ENCODE peak calls at places on chromosomes 11 and 22, in four cellular contexts. O, F, D and M are unnamed samples.

GRCh38 chr11:101439488-101439887 is 144.3 kb downstream of the TRPC6 start:
- DNase-seq in O (no peak), F (no peak), D (no peak), M (no peak)

GRCh38 chr11:101583180-101584128 is at the start of gene TRPC6:
- DNase-seq in O (no peak), F (peak), D (no peak), M (peak)

GRCh38 chr11:62120001-62120400 is 3.8 kb upstream of the INCENP start:
- DNase-seq in O (no peak), F (no peak), D (no peak), M (no peak)

GRCh38 chr22:49943771-49944398 is 16.7 kb upstream of the PIM3 start:
- DNase-seq in O (no peak), F (no peak), D (no peak), M (no peak)

GRCh38 chr22:41021039-41021654 is 70.0 kb downstream of the RBX1 start:
- DNase-seq in O (no peak), F (no peak), D (peak), M (peak)

GRCh38 chr11:47383106-47383505 is 4.8 kb upstream of the SPI1 start:
- DNase-seq in O (no peak), F (no peak), D (no peak), M (no peak)

GRCh38 chr11:123254357-123254756 is 59.3 kb upstream of the CLMP start:
- DNase-seq in O (no peak), F (no peak), D (no peak), M (no peak)

GRCh38 chr11:134532921-134533421 is 120.9 kb upstream of the B3GAT1 start:
- DNase-seq in O (no peak), F (no peak), D (no peak), M (peak)

GRCh38 chr11:57274904-57275498 is 38.0 kb upstream of the APLNR start:
- DNase-seq in O (no peak), F (no peak), D (no peak), M (no peak)

GRCh38 chr11:117145393-117145761 is 1.3 kb downstream of the PAFAH1B2 start:
- DNase-seq in O (no peak), F (peak), D (peak), M (no peak)

GRCh38 chr11:128776088-128776433 is 82.2 kb downstream of the FLI1 start:
- DNase-seq in O (no peak), F (no peak), D (no peak), M (no peak)

GRCh38 chr11:128775513-128775912 is 81.6 kb downstream of the FLI1 start:
- DNase-seq in O (no peak), F (no peak), D (no peak), M (no peak)

GRCh38 chr11:128777369-128778011 is 83.6 kb downstream of the FLI1 start:
- DNase-seq in O (no peak), F (no peak), D (no peak), M (no peak)

GRCh38 chr11:128774593-128774992 is 80.7 kb downstream of the FLI1 start:
- DNase-seq in O (no peak), F (no peak), D (no peak), M (no peak)

GRCh38 chr11:128776434-128777284 is 82.8 kb downstream of the FLI1 start:
- DNase-seq in O (no peak), F (peak), D (peak), M (peak)
- TF ChIP-seq CTCF in O (peak), F (peak), D (peak), M (peak)

DNA sequence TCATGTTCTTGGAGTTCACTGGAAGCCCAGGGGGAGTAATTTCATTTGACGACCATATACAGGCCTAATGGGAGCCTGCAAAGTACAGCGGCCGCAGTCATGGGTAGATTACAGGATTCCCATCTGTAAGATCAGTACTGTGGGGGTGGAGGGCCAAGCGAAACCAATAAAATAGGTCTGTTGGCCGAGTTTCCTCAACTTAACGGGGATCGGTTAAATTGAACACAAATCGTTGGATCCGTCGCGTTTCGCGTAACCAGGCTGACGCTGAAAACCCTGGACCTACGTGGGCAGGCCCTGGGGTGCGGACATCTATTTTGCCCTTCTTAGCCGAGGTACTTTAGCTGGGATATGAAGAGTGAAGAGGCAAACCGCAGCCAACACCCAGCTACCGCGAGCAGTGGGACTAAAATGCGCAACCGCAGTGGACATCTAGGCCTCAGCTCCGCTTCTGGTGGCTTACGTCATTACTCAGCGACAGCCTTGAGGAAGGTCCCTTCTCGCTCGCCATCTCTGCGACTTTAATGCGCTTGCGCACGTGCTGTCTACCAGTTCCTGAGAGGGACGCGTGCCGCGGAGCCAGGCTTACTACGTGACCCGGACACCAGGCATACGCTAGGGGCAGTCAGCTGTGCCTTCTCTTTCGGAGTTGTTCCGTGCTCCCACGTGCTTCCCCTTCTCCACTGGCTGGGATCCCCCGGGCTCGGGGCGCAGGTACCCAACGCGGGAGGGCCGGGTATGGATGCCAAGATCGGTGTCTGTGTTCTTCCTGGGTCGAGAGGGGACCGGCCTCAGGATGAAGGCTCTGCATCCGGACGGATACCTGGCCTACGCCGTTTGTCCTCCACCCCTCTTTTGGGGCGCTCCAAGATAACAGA is at the start of gene NAT10:
- DNase-seq in O (peak), F (peak), D (peak), M (peak)
- TF ChIP-seq CTCF in O (no peak), F (peak), D (no peak), M (no peak)

DNA sequence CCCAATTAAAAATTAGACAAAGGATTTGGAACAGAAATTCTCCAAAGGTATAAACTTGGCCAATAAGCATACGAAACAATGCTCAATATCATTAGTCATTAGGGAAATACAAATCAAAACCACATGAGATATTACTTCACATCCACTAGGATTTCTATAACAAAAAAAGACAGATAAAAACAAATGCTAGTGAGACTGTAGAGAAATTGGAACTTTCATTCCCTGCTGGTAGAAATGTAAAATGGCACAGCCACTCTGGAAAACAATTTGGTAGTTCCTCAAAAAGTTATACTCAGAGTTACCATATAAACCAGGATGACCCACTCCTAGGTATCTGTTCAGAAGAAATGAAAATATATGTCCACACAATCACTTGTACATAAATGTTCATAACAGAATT is 71.6 kb downstream of the RPL27A start:
- DNase-seq in O (no peak), F (peak), D (no peak), M (no peak)
- TF ChIP-seq CTCF in O (peak), F (no peak), D (no peak), M (peak)

DNA sequence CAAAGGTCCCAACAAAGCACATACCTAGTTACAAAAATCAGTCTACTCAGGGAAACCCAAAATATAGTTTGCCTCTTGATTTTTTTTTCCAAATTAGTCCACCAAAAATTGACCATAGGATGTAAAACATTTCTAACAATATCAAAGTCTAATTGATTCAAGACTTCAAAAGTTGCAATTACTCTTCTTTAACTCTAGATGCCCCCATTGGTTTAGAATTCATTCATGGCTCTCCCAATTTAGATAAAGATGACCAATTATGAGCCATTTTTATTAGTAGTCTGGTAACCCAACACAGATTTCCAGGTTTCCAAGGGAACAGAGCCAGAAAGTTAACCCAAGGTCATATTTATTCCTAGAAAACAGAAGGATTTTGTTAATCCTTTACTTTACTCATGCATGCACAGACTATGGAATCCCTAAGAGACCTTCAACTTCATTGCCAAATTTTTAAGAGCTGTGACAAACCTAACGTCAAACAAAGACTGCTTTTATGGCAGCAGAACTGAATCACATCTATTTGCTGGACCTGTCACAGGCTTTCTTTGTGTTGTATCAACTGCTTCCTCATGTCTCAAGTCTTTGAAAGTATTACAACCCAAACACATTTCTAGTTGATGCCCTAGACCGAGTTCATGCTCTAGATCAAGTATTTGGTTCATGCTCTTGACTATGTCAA is 55.3 kb downstream of the C22orf42 start:
- DNase-seq in O (no peak), F (peak), D (no peak), M (no peak)
- TF ChIP-seq CTCF in O (no peak), F (peak), D (no peak), M (no peak)